ENCODE peak calls at places on chromosomes 13 and 19, in ten cellular contexts. R is stimulated activated CD4-positive, alpha-beta T cell treated with anti-CD3 and anti-CD28 coated beads, TNF-alpha, amount 100 ng/mL, for 1 hour; Y is astrocyte of the spinal cord; A is left ventricle myocardium superior; L is G401; D is CD4-positive, alpha-beta T cell; X is T-helper 1 cell; O is CD8-positive, alpha-beta memory T cell; S is H54; U is T-cell. P is an unnamed sample.

GRCh38 chr19:50380137-50380536 is 3.9 kb downstream of the NR1H2 start:
- DNase-seq in S (no peak), U (no peak), R (no peak), O (no peak), Y (no peak), X (no peak), A (no peak), D (no peak), L (no peak), P (no peak)

GRCh38 chr13:99496322-99497142 is 4.7 kb upstream of the TM9SF2 start:
- DNase-seq in O (peak; percentile 73), D (peak; percentile 51), S (peak; percentile 40), L (peak; percentile 52), X (peak; percentile 71), U (peak; percentile 74), R (peak; percentile 49), Y (no peak), A (peak; percentile 37), P (peak; percentile 47)

GRCh38 chr13:110869805-110870706 is 44.8 kb downstream of the ANKRD10 start:
- DNase-seq in L (peak; percentile 54), S (peak; percentile 99), D (no peak), U (no peak), X (no peak), Y (peak; percentile 100), R (no peak), O (no peak), A (peak; percentile 71), P (peak; percentile 22)

GRCh38 chr19:55642153-55643002 is 1.1 kb upstream of the ZNF581 start:
- DNase-seq in Y (no peak), S (peak; percentile 82), R (no peak), D (no peak), X (no peak), L (peak; percentile 26), O (no peak), A (peak; percentile 52), U (no peak), P (no peak)

GRCh38 chr13:41075034-41075433 is 13.7 kb downstream of the WBP4 start:
- DNase-seq in O (peak; percentile 2), L (peak; percentile 46), X (peak; percentile 43), A (no peak), U (no peak), R (no peak), S (no peak), Y (peak; percentile 37), D (peak; percentile 13), P (no peak)

GRCh38 chr19:30102239-30102638 is 160.2 kb downstream of the URI1 start:
- DNase-seq in O (no peak), L (no peak), X (no peak), A (no peak), S (no peak), U (no peak), D (no peak), R (no peak), Y (no peak), P (no peak)

GRCh38 chr13:24214528-24214927 is 54.0 kb downstream of the SPATA13 start:
- DNase-seq in A (no peak), Y (no peak), X (no peak), L (no peak), D (no peak), O (no peak), S (no peak), R (no peak), U (no peak), P (no peak)

GRCh38 chr13:112226320-112227002 is 149.7 kb upstream of the SPACA7 start:
- DNase-seq in A (no peak), D (no peak), O (no peak), X (no peak), L (no peak), U (no peak), S (no peak), R (no peak), Y (no peak), P (no peak)

GRCh38 chr19:57099199-57099661 is 20.6 kb upstream of the USP29 start:
- DNase-seq in U (no peak), A (peak; percentile 85), Y (no peak), X (peak; percentile 31), L (peak; percentile 51), R (no peak), O (peak; percentile 25), D (peak; percentile 15), S (peak; percentile 94), P (peak; percentile 75)

P was measured in head of caudate nucleus.